ENCODE peak calls at places on chromosomes 6 and 20, in eight cellular contexts. J is SK-MEL-5; N is NCI-H2081; Y is activated naive CD4-positive, alpha-beta T cell; U is effector CD4-positive, alpha-beta T cell; S is T-helper 17 cell; G is foreskin fibroblast; L is HT1080. V is an unnamed sample.
A peak's percentile ranks its signal among the peaks of the same experiment; 100 is the strongest.

GRCh38 chr6:112691289-112691688 is 344.2 kb downstream of the RFPL4B start:
- DNase-seq in J (no peak), N (no peak), Y (no peak), U (no peak), S (no peak), G (peak; percentile 95), L (peak; percentile 64), V (no peak)

GRCh38 chr6:166588691-166589333 is 2.3 kb upstream of the RAMACL start:
- DNase-seq in J (no peak), N (no peak), Y (no peak), U (no peak), S (no peak), G (peak; percentile 42), L (peak; percentile 57), V (no peak)

GRCh38 chr6:26537846-26538571 is at the start of gene HMGN4:
- DNase-seq in J (peak; percentile 96), N (peak; percentile 86), Y (peak; percentile 62), U (peak; percentile 76), S (peak; percentile 62), G (peak; percentile 93), L (peak; percentile 92), V (no peak)

GRCh38 chr6:113684382-113684901 is 172.7 kb upstream of the MARCKS start:
- DNase-seq in J (no peak), N (no peak), Y (no peak), U (no peak), S (no peak), G (no peak), L (peak; percentile 33), V (no peak)

GRCh38 chr20:48052492-48052870 is 267.2 kb upstream of the SULF2 start:
- DNase-seq in J (peak; percentile 17), N (peak; percentile 52), Y (no peak), U (no peak), S (no peak), G (peak; percentile 40), L (no peak), V (no peak)

GRCh38 chr6:109453594-109454482 is 1.7 kb downstream of the MICAL1 start:
- DNase-seq in J (no peak), N (no peak), Y (no peak), U (no peak), S (no peak), G (peak; percentile 68), L (no peak), V (no peak)

GRCh38 chr6:167826230-167827061 is at the start of gene AFDN:
- DNase-seq in J (peak; percentile 49), N (peak; percentile 37), Y (peak; percentile 10), U (peak; percentile 52), S (peak; percentile 65), G (peak; percentile 80), L (peak; percentile 13), V (peak; percentile 13)

GRCh38 chr20:62219992-62220665 is at the start of gene HRH3:
- DNase-seq in J (no peak), N (peak; percentile 68), Y (peak; percentile 19), U (peak; percentile 24), S (peak; percentile 42), G (peak; percentile 46), L (no peak), V (no peak)

GRCh38 chr20:45163071-45163803 is 11.5 kb upstream of the PI3 start:
- DNase-seq in J (no peak), N (no peak), Y (no peak), U (no peak), S (no peak), G (no peak), L (no peak), V (no peak)

GRCh38 chr20:33693741-33694645 is 7.8 kb upstream of the E2F1 start:
- DNase-seq in J (no peak), N (peak; percentile 73), Y (no peak), U (no peak), S (no peak), G (no peak), L (no peak), V (no peak)

GRCh38 chr20:20235681-20236080 is 132.2 kb upstream of the INSM1 start:
- DNase-seq in J (no peak), N (no peak), Y (no peak), U (no peak), S (no peak), G (no peak), L (no peak), V (no peak)

GRCh38 chr6:7292856-7293255 is 20.1 kb downstream of the SSR1 start:
- DNase-seq in J (no peak), N (no peak), Y (no peak), U (no peak), S (no peak), G (peak; percentile 24), L (no peak), V (no peak)

V was measured in stimulated activated CD8-positive, alpha-beta memory T cell treated with anti-CD3 and anti-CD28 coated beads, Interleukin-4, amount 100 ng/mL, for 1 hour.